ENCODE peak calls at places on chromosome 14, in five cellular contexts. R is ascending aorta, Z is breast epithelium, A is neural progenitor cell, I is mesendoderm. H is an unnamed sample. For H3K4me1, the result is how much of the 10 kb centered on the place peaks cover.

GRCh38 chr14:65838565-65838964 is 426.0 kb downstream of the FUT8 start:
- DNase-seq in R (no peak), Z (no peak), A (no peak), I (no peak), H (no peak)

GRCh38 chr14:52678591-52678990 is 16.8 kb downstream of the ERO1A start:
- DNase-seq in Z (no peak), A (no peak), R (no peak), I (peak), H (no peak)

GRCh38 chr14:55968741-55969140 is 149.5 kb upstream of the PELI2 start:
- DNase-seq in Z (no peak), I (no peak), R (no peak), A (no peak), H (no peak)

GRCh38 chr14:34040765-34041164 is 89.9 kb upstream of the EGLN3 start:
- DNase-seq in R (no peak), I (no peak), Z (no peak), A (no peak), H (no peak)

GRCh38 chr14:99699861-99700260 is 15.8 kb downstream of the CYP46A1 start:
- DNase-seq in R (no peak), A (no peak), I (no peak), Z (no peak), H (no peak)

GRCh38 chr14:51850651-51851050 is 9.8 kb upstream of the GNG2 start:
- DNase-seq in A (no peak), R (no peak), I (no peak), Z (no peak), H (no peak)

GRCh38 chr14:80425686-80426085 is 214.4 kb upstream of the DIO2 start:
- DNase-seq in R (no peak), A (no peak), I (peak), Z (no peak), H (no peak)

GRCh38 chr14:104425763-104426691 is 153.5 kb upstream of the C14orf180 start:
- DNase-seq in I (no peak), R (no peak), A (no peak), Z (no peak), H (no peak)

GRCh38 chr14:75646762-75647161 is 13.9 kb downstream of the ERG28 start:
- DNase-seq in A (no peak), I (no peak), Z (no peak), R (no peak), H (no peak)

GRCh38 chr14:50763386-50764007 is 67.5 kb downstream of the NIN start:
- DNase-seq in I (no peak), Z (no peak), R (no peak), A (no peak), H (peak)

GRCh38 chr14:65751510-65751909 is 339.0 kb downstream of the FUT8 start:
- DNase-seq in A (peak), I (peak), Z (no peak), R (no peak), H (no peak)

GRCh38 chr14:59337151-59337611 is 128.0 kb downstream of the GPR135 start:
- DNase-seq in Z (no peak), R (peak), A (peak), I (no peak), H (no peak)

GRCh38 chr14:104135121-104135903 is 3.1 kb upstream of the KIF26A start:
- DNase-seq in I (peak), A (peak), Z (no peak), R (no peak), H (no peak)

GRCh38 chr14:99946652-99947489 is 118.4 kb upstream of the EVL start:
- DNase-seq in I (no peak), R (no peak), Z (no peak), A (peak), H (no peak)

GRCh38 chr14:32319368-32320049 is 9.6 kb upstream of the AKAP6 start:
- DNase-seq in R (no peak), A (no peak), I (no peak), Z (no peak), H (no peak)

GRCh38 chr14:96198430-96199133 is 6.1 kb upstream of the BDKRB2 start:
- DNase-seq in R (no peak), A (no peak), Z (no peak), I (no peak), H (no peak)

GRCh38 chr14:68471029-68471963 is 321.6 kb downstream of the ZFP36L1 start:
- DNase-seq in R (no peak), Z (no peak), I (no peak), A (peak), H (no peak)
- H3K4me1 ChIP-seq in R (under half), Z (under half), I (under half), A (half or more), H (under half)

GRCh38 chr14:101525646-101526527 is 35.4 kb upstream of the DIO3 start:
- DNase-seq in R (no peak), Z (no peak), I (peak), A (no peak), H (no peak)
- H3K4me1 ChIP-seq in R (under half), Z (under half), I (under half), A (under half), H (under half)

GRCh38 chr14:69131176-69131575 is 21.7 kb downstream of the DCAF5 start:
- DNase-seq in R (no peak), Z (no peak), A (peak), I (no peak), H (no peak)
- H3K4me1 ChIP-seq in R (under half), Z (under half), A (under half), I (under half), H (under half)

DNA sequence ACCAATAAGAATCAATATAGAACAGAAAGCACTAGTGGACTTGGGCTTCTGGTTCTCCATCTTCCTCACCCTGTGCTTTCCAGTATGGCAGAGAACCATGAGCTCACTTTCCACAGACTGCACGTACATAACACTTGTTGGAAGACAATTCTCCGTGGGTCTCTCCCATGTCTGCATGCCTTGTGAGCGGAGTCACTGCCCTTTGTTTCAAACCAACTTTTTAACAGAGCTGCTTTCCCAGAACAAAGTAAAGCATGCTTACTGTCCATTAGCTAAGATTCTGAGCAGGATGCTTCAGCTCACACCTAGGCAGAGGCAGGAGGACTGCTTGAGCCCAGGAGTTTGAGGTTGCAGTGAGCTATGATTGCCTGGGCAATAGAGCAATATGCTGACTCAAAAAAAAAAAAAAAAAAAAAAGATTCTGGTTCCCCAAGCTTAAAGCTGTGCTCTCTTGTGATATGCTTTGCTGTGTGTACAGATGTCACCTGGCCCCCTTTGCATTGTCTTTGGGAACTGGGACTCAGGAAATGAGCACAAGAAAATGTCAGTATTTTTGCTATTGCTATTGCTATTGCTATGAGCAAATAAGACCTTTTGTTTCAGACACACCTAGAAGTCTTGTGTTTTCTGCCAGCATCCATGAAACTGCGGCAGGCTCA is 54.6 kb upstream of the PTGR2 start:
- DNase-seq in I (no peak), A (no peak), Z (no peak), R (no peak), H (no peak)
- H3K4me1 ChIP-seq in I (under half), A (under half), Z (under half), R (under half), H (under half)

GRCh38 chr14:22479132-22479531 is 109.9 kb downstream of the DAD1 start:
- DNase-seq in R (no peak), I (no peak), Z (no peak), A (no peak), H (no peak)
- H3K4me1 ChIP-seq in R (under half), I (under half), Z (under half), A (half or more), H (under half)

DNA sequence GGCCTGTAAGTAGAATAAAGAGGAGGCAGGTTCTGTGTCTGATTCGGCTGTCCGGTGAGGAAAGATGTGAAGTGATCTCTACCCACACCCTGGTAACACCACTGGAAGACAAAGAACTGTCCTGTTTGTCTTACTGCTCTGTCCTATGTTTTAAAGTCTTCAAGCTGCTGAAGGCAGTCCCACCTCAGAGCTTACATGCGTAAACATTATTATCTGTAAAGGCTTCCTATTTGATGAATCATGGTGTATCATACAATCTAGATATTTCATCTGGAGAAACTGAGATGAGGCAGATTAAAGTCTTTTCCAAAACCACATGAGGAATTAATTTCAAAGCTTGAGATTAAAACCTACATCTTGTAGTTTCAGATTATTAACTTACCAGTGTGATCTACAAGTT is 427.6 kb downstream of the ZFP36L1 start:
- DNase-seq in A (no peak), Z (no peak), R (no peak), I (no peak), H (no peak)
- H3K4me1 ChIP-seq in A (under half), Z (under half), R (under half), I (under half), H (under half)

GRCh38 chr14:103121161-103121845 is 2.0 kb upstream of the TNFAIP2 start:
- DNase-seq in I (no peak), R (no peak), A (no peak), Z (no peak), H (no peak)
- H3K4me1 ChIP-seq in I (under half), R (under half), A (under half), Z (under half), H (under half)